ENCODE peak calls at places on chromosomes 3 and 15, in ten cellular contexts. One of them, this sample, is unnamed.

GRCh38 chr3:132722165-132723023 is at the start of gene NPHP3:
- ATAC-seq in right lobe of liver: peak
- ATAC-seq in T-cell: peak
- ATAC-seq in pancreas: peak
- ATAC-seq in central memory CD8-positive, alpha-beta T cell: peak
- ATAC-seq in naive thymus-derived CD8-positive, alpha-beta T cell: peak
- ATAC-seq in stimulated activated naive CD8-positive, alpha-beta T cell treated with anti-CD3 and anti-CD28 coated beads, Interleukin-15, Interleukin-2, amounts not matched to agents 100 U/mL and 50 U/mL, for 24 hours: peak
- ATAC-seq in SK-N-SH treated with all-trans-retinoic acid at 6 μM for 48 hours: peak
- ATAC-seq in effector memory CD8-positive, alpha-beta T cell: peak
- ATAC-seq in mucosa of descending colon: peak
- ATAC-seq in this sample: peak

GRCh38 chr15:33068531-33068990 is 126.0 kb downstream of the FMN1 start:
- ATAC-seq in T-cell: no peak
- ATAC-seq in SK-N-SH treated with all-trans-retinoic acid at 6 μM for 48 hours: peak
- ATAC-seq in stimulated activated naive CD8-positive, alpha-beta T cell treated with anti-CD3 and anti-CD28 coated beads, Interleukin-15, Interleukin-2, amounts not matched to agents 100 U/mL and 50 U/mL, for 24 hours: no peak
- ATAC-seq in central memory CD8-positive, alpha-beta T cell: peak
- ATAC-seq in effector memory CD8-positive, alpha-beta T cell: no peak
- ATAC-seq in naive thymus-derived CD8-positive, alpha-beta T cell: no peak
- ATAC-seq in right lobe of liver: peak
- ATAC-seq in mucosa of descending colon: peak
- ATAC-seq in pancreas: peak
- ATAC-seq in this sample: peak

GRCh38 chr3:57815034-57815433 is 58.9 kb downstream of the SLMAP start:
- ATAC-seq in right lobe of liver: peak
- ATAC-seq in central memory CD8-positive, alpha-beta T cell: peak
- ATAC-seq in SK-N-SH treated with all-trans-retinoic acid at 6 μM for 48 hours: no peak
- ATAC-seq in pancreas: no peak
- ATAC-seq in T-cell: peak
- ATAC-seq in stimulated activated naive CD8-positive, alpha-beta T cell treated with anti-CD3 and anti-CD28 coated beads, Interleukin-15, Interleukin-2, amounts not matched to agents 100 U/mL and 50 U/mL, for 24 hours: peak
- ATAC-seq in naive thymus-derived CD8-positive, alpha-beta T cell: peak
- ATAC-seq in effector memory CD8-positive, alpha-beta T cell: peak
- ATAC-seq in mucosa of descending colon: peak
- ATAC-seq in this sample: no peak

GRCh38 chr15:25235391-25235790 is 203.4 kb downstream of the UBE3A start:
- ATAC-seq in pancreas: no peak
- ATAC-seq in T-cell: no peak
- ATAC-seq in mucosa of descending colon: no peak
- ATAC-seq in effector memory CD8-positive, alpha-beta T cell: no peak
- ATAC-seq in central memory CD8-positive, alpha-beta T cell: no peak
- ATAC-seq in naive thymus-derived CD8-positive, alpha-beta T cell: no peak
- ATAC-seq in stimulated activated naive CD8-positive, alpha-beta T cell treated with anti-CD3 and anti-CD28 coated beads, Interleukin-15, Interleukin-2, amounts not matched to agents 100 U/mL and 50 U/mL, for 24 hours: no peak
- ATAC-seq in SK-N-SH treated with all-trans-retinoic acid at 6 μM for 48 hours: no peak
- ATAC-seq in right lobe of liver: no peak
- ATAC-seq in this sample: no peak

GRCh38 chr3:112199622-112200316 is 66.7 kb upstream of the GCSAM start:
- ATAC-seq in pancreas: no peak
- ATAC-seq in right lobe of liver: no peak
- ATAC-seq in mucosa of descending colon: peak
- ATAC-seq in naive thymus-derived CD8-positive, alpha-beta T cell: no peak
- ATAC-seq in T-cell: no peak
- ATAC-seq in SK-N-SH treated with all-trans-retinoic acid at 6 μM for 48 hours: no peak
- ATAC-seq in central memory CD8-positive, alpha-beta T cell: no peak
- ATAC-seq in effector memory CD8-positive, alpha-beta T cell: no peak
- ATAC-seq in stimulated activated naive CD8-positive, alpha-beta T cell treated with anti-CD3 and anti-CD28 coated beads, Interleukin-15, Interleukin-2, amounts not matched to agents 100 U/mL and 50 U/mL, for 24 hours: no peak
- ATAC-seq in this sample: no peak

GRCh38 chr3:167851749-167852148 is 116.2 kb downstream of the SERPINI1 start:
- ATAC-seq in effector memory CD8-positive, alpha-beta T cell: no peak
- ATAC-seq in right lobe of liver: no peak
- ATAC-seq in SK-N-SH treated with all-trans-retinoic acid at 6 μM for 48 hours: no peak
- ATAC-seq in stimulated activated naive CD8-positive, alpha-beta T cell treated with anti-CD3 and anti-CD28 coated beads, Interleukin-15, Interleukin-2, amounts not matched to agents 100 U/mL and 50 U/mL, for 24 hours: no peak
- ATAC-seq in T-cell: no peak
- ATAC-seq in central memory CD8-positive, alpha-beta T cell: no peak
- ATAC-seq in naive thymus-derived CD8-positive, alpha-beta T cell: no peak
- ATAC-seq in mucosa of descending colon: no peak
- ATAC-seq in pancreas: no peak
- ATAC-seq in this sample: no peak

GRCh38 chr15:75712668-75713337 is at the start of gene CSPG4:
- ATAC-seq in central memory CD8-positive, alpha-beta T cell: no peak
- ATAC-seq in right lobe of liver: no peak
- ATAC-seq in mucosa of descending colon: peak
- ATAC-seq in pancreas: peak
- ATAC-seq in effector memory CD8-positive, alpha-beta T cell: no peak
- ATAC-seq in SK-N-SH treated with all-trans-retinoic acid at 6 μM for 48 hours: no peak
- ATAC-seq in stimulated activated naive CD8-positive, alpha-beta T cell treated with anti-CD3 and anti-CD28 coated beads, Interleukin-15, Interleukin-2, amounts not matched to agents 100 U/mL and 50 U/mL, for 24 hours: no peak
- ATAC-seq in naive thymus-derived CD8-positive, alpha-beta T cell: no peak
- ATAC-seq in T-cell: no peak
- ATAC-seq in this sample: peak

GRCh38 chr15:67062365-67062985 is 2.9 kb upstream of the SMAD3 start:
- ATAC-seq in right lobe of liver: peak
- ATAC-seq in stimulated activated naive CD8-positive, alpha-beta T cell treated with anti-CD3 and anti-CD28 coated beads, Interleukin-15, Interleukin-2, amounts not matched to agents 100 U/mL and 50 U/mL, for 24 hours: no peak
- ATAC-seq in T-cell: no peak
- ATAC-seq in mucosa of descending colon: peak
- ATAC-seq in SK-N-SH treated with all-trans-retinoic acid at 6 μM for 48 hours: no peak
- ATAC-seq in central memory CD8-positive, alpha-beta T cell: no peak
- ATAC-seq in naive thymus-derived CD8-positive, alpha-beta T cell: no peak
- ATAC-seq in effector memory CD8-positive, alpha-beta T cell: no peak
- ATAC-seq in pancreas: peak
- ATAC-seq in this sample: no peak

GRCh38 chr15:25508369-25509002 is 69.7 kb upstream of the UBE3A start:
- ATAC-seq in right lobe of liver: no peak
- ATAC-seq in effector memory CD8-positive, alpha-beta T cell: no peak
- ATAC-seq in naive thymus-derived CD8-positive, alpha-beta T cell: no peak
- ATAC-seq in T-cell: no peak
- ATAC-seq in central memory CD8-positive, alpha-beta T cell: no peak
- ATAC-seq in pancreas: no peak
- ATAC-seq in stimulated activated naive CD8-positive, alpha-beta T cell treated with anti-CD3 and anti-CD28 coated beads, Interleukin-15, Interleukin-2, amounts not matched to agents 100 U/mL and 50 U/mL, for 24 hours: no peak
- ATAC-seq in mucosa of descending colon: no peak
- ATAC-seq in SK-N-SH treated with all-trans-retinoic acid at 6 μM for 48 hours: no peak
- ATAC-seq in this sample: no peak

GRCh38 chr3:126293370-126294082 is 63.7 kb downstream of the KLF15 start:
- ATAC-seq in stimulated activated naive CD8-positive, alpha-beta T cell treated with anti-CD3 and anti-CD28 coated beads, Interleukin-15, Interleukin-2, amounts not matched to agents 100 U/mL and 50 U/mL, for 24 hours: no peak
- ATAC-seq in mucosa of descending colon: no peak
- ATAC-seq in SK-N-SH treated with all-trans-retinoic acid at 6 μM for 48 hours: no peak
- ATAC-seq in right lobe of liver: peak
- ATAC-seq in central memory CD8-positive, alpha-beta T cell: no peak
- ATAC-seq in T-cell: no peak
- ATAC-seq in effector memory CD8-positive, alpha-beta T cell: no peak
- ATAC-seq in naive thymus-derived CD8-positive, alpha-beta T cell: no peak
- ATAC-seq in pancreas: no peak
- ATAC-seq in this sample: no peak

GRCh38 chr3:195208183-195208582 is 62.8 kb downstream of the XXYLT1 start:
- ATAC-seq in pancreas: no peak
- ATAC-seq in central memory CD8-positive, alpha-beta T cell: no peak
- ATAC-seq in SK-N-SH treated with all-trans-retinoic acid at 6 μM for 48 hours: no peak
- ATAC-seq in right lobe of liver: no peak
- ATAC-seq in mucosa of descending colon: peak
- ATAC-seq in stimulated activated naive CD8-positive, alpha-beta T cell treated with anti-CD3 and anti-CD28 coated beads, Interleukin-15, Interleukin-2, amounts not matched to agents 100 U/mL and 50 U/mL, for 24 hours: peak
- ATAC-seq in naive thymus-derived CD8-positive, alpha-beta T cell: no peak
- ATAC-seq in T-cell: no peak
- ATAC-seq in effector memory CD8-positive, alpha-beta T cell: no peak
- ATAC-seq in this sample: no peak

GRCh38 chr15:37058316-37058985 is 41.9 kb downstream of the MEIS2 start:
- ATAC-seq in T-cell: no peak
- ATAC-seq in effector memory CD8-positive, alpha-beta T cell: no peak
- ATAC-seq in SK-N-SH treated with all-trans-retinoic acid at 6 μM for 48 hours: no peak
- ATAC-seq in pancreas: no peak
- ATAC-seq in right lobe of liver: no peak
- ATAC-seq in stimulated activated naive CD8-positive, alpha-beta T cell treated with anti-CD3 and anti-CD28 coated beads, Interleukin-15, Interleukin-2, amounts not matched to agents 100 U/mL and 50 U/mL, for 24 hours: no peak
- ATAC-seq in central memory CD8-positive, alpha-beta T cell: no peak
- ATAC-seq in mucosa of descending colon: no peak
- ATAC-seq in naive thymus-derived CD8-positive, alpha-beta T cell: no peak
- ATAC-seq in this sample: no peak

GRCh38 chr3:147187687-147188086 is 218.7 kb downstream of the ZIC4 start:
- ATAC-seq in mucosa of descending colon: no peak
- ATAC-seq in naive thymus-derived CD8-positive, alpha-beta T cell: no peak
- ATAC-seq in effector memory CD8-positive, alpha-beta T cell: no peak
- ATAC-seq in pancreas: no peak
- ATAC-seq in right lobe of liver: no peak
- ATAC-seq in stimulated activated naive CD8-positive, alpha-beta T cell treated with anti-CD3 and anti-CD28 coated beads, Interleukin-15, Interleukin-2, amounts not matched to agents 100 U/mL and 50 U/mL, for 24 hours: no peak
- ATAC-seq in SK-N-SH treated with all-trans-retinoic acid at 6 μM for 48 hours: no peak
- ATAC-seq in T-cell: no peak
- ATAC-seq in central memory CD8-positive, alpha-beta T cell: no peak
- ATAC-seq in this sample: no peak

GRCh38 chr3:61780455-61781239 is 219.3 kb downstream of the PTPRG start:
- ATAC-seq in mucosa of descending colon: no peak
- ATAC-seq in T-cell: no peak
- ATAC-seq in stimulated activated naive CD8-positive, alpha-beta T cell treated with anti-CD3 and anti-CD28 coated beads, Interleukin-15, Interleukin-2, amounts not matched to agents 100 U/mL and 50 U/mL, for 24 hours: no peak
- ATAC-seq in effector memory CD8-positive, alpha-beta T cell: no peak
- ATAC-seq in right lobe of liver: no peak
- ATAC-seq in pancreas: no peak
- ATAC-seq in naive thymus-derived CD8-positive, alpha-beta T cell: no peak
- ATAC-seq in central memory CD8-positive, alpha-beta T cell: no peak
- ATAC-seq in SK-N-SH treated with all-trans-retinoic acid at 6 μM for 48 hours: no peak
- ATAC-seq in this sample: no peak

GRCh38 chr3:52310861-52311566 is 5.1 kb upstream of the DNAH1 start:
- ATAC-seq in mucosa of descending colon: no peak
- ATAC-seq in SK-N-SH treated with all-trans-retinoic acid at 6 μM for 48 hours: peak
- ATAC-seq in stimulated activated naive CD8-positive, alpha-beta T cell treated with anti-CD3 and anti-CD28 coated beads, Interleukin-15, Interleukin-2, amounts not matched to agents 100 U/mL and 50 U/mL, for 24 hours: peak
- ATAC-seq in pancreas: no peak
- ATAC-seq in T-cell: peak
- ATAC-seq in effector memory CD8-positive, alpha-beta T cell: peak
- ATAC-seq in central memory CD8-positive, alpha-beta T cell: peak
- ATAC-seq in naive thymus-derived CD8-positive, alpha-beta T cell: peak
- ATAC-seq in right lobe of liver: no peak
- ATAC-seq in this sample: no peak

GRCh38 chr3:141960731-141961130 is 84.3 kb downstream of the ATP1B3 start:
- ATAC-seq in effector memory CD8-positive, alpha-beta T cell: no peak
- ATAC-seq in central memory CD8-positive, alpha-beta T cell: no peak
- ATAC-seq in right lobe of liver: no peak
- ATAC-seq in mucosa of descending colon: peak
- ATAC-seq in naive thymus-derived CD8-positive, alpha-beta T cell: no peak
- ATAC-seq in T-cell: no peak
- ATAC-seq in pancreas: peak
- ATAC-seq in stimulated activated naive CD8-positive, alpha-beta T cell treated with anti-CD3 and anti-CD28 coated beads, Interleukin-15, Interleukin-2, amounts not matched to agents 100 U/mL and 50 U/mL, for 24 hours: no peak
- ATAC-seq in SK-N-SH treated with all-trans-retinoic acid at 6 μM for 48 hours: no peak
- ATAC-seq in this sample: peak

GRCh38 chr3:128179474-128179819 is 26.2 kb downstream of the EEFSEC start:
- ATAC-seq in mucosa of descending colon: no peak
- ATAC-seq in effector memory CD8-positive, alpha-beta T cell: no peak
- ATAC-seq in central memory CD8-positive, alpha-beta T cell: no peak
- ATAC-seq in SK-N-SH treated with all-trans-retinoic acid at 6 μM for 48 hours: peak
- ATAC-seq in T-cell: no peak
- ATAC-seq in naive thymus-derived CD8-positive, alpha-beta T cell: no peak
- ATAC-seq in right lobe of liver: peak
- ATAC-seq in stimulated activated naive CD8-positive, alpha-beta T cell treated with anti-CD3 and anti-CD28 coated beads, Interleukin-15, Interleukin-2, amounts not matched to agents 100 U/mL and 50 U/mL, for 24 hours: no peak
- ATAC-seq in pancreas: no peak
- ATAC-seq in this sample: no peak

GRCh38 chr3:173584834-173585831 is 187.6 kb downstream of the NLGN1 start:
- ATAC-seq in SK-N-SH treated with all-trans-retinoic acid at 6 μM for 48 hours: peak
- ATAC-seq in effector memory CD8-positive, alpha-beta T cell: no peak
- ATAC-seq in naive thymus-derived CD8-positive, alpha-beta T cell: no peak
- ATAC-seq in T-cell: no peak
- ATAC-seq in right lobe of liver: peak
- ATAC-seq in mucosa of descending colon: no peak
- ATAC-seq in pancreas: peak
- ATAC-seq in central memory CD8-positive, alpha-beta T cell: no peak
- ATAC-seq in stimulated activated naive CD8-positive, alpha-beta T cell treated with anti-CD3 and anti-CD28 coated beads, Interleukin-15, Interleukin-2, amounts not matched to agents 100 U/mL and 50 U/mL, for 24 hours: no peak
- ATAC-seq in this sample: peak

GRCh38 chr3:189349772-189350171 is 178.0 kb downstream of the TPRG1 start:
- ATAC-seq in T-cell: no peak
- ATAC-seq in naive thymus-derived CD8-positive, alpha-beta T cell: no peak
- ATAC-seq in pancreas: no peak
- ATAC-seq in central memory CD8-positive, alpha-beta T cell: no peak
- ATAC-seq in stimulated activated naive CD8-positive, alpha-beta T cell treated with anti-CD3 and anti-CD28 coated beads, Interleukin-15, Interleukin-2, amounts not matched to agents 100 U/mL and 50 U/mL, for 24 hours: no peak
- ATAC-seq in right lobe of liver: no peak
- ATAC-seq in mucosa of descending colon: no peak
- ATAC-seq in effector memory CD8-positive, alpha-beta T cell: no peak
- ATAC-seq in SK-N-SH treated with all-trans-retinoic acid at 6 μM for 48 hours: no peak
- ATAC-seq in this sample: no peak

GRCh38 chr15:71679223-71680078 is 130.9 kb upstream of the NR2E3 start:
- ATAC-seq in SK-N-SH treated with all-trans-retinoic acid at 6 μM for 48 hours: peak
- ATAC-seq in mucosa of descending colon: peak
- ATAC-seq in pancreas: no peak
- ATAC-seq in right lobe of liver: no peak
- ATAC-seq in T-cell: no peak
- ATAC-seq in naive thymus-derived CD8-positive, alpha-beta T cell: no peak
- ATAC-seq in stimulated activated naive CD8-positive, alpha-beta T cell treated with anti-CD3 and anti-CD28 coated beads, Interleukin-15, Interleukin-2, amounts not matched to agents 100 U/mL and 50 U/mL, for 24 hours: no peak
- ATAC-seq in central memory CD8-positive, alpha-beta T cell: no peak
- ATAC-seq in effector memory CD8-positive, alpha-beta T cell: no peak
- ATAC-seq in this sample: no peak

GRCh38 chr3:120544361-120544760 is 51.8 kb upstream of the NDUFB4 start:
- ATAC-seq in effector memory CD8-positive, alpha-beta T cell: no peak
- ATAC-seq in right lobe of liver: no peak
- ATAC-seq in pancreas: no peak
- ATAC-seq in SK-N-SH treated with all-trans-retinoic acid at 6 μM for 48 hours: no peak
- ATAC-seq in mucosa of descending colon: no peak
- ATAC-seq in naive thymus-derived CD8-positive, alpha-beta T cell: no peak
- ATAC-seq in stimulated activated naive CD8-positive, alpha-beta T cell treated with anti-CD3 and anti-CD28 coated beads, Interleukin-15, Interleukin-2, amounts not matched to agents 100 U/mL and 50 U/mL, for 24 hours: no peak
- ATAC-seq in T-cell: no peak
- ATAC-seq in central memory CD8-positive, alpha-beta T cell: no peak
- ATAC-seq in this sample: no peak

GRCh38 chr3:178334239-178334638 is 202.0 kb upstream of the KCNMB2 start:
- ATAC-seq in SK-N-SH treated with all-trans-retinoic acid at 6 μM for 48 hours: no peak
- ATAC-seq in right lobe of liver: no peak
- ATAC-seq in stimulated activated naive CD8-positive, alpha-beta T cell treated with anti-CD3 and anti-CD28 coated beads, Interleukin-15, Interleukin-2, amounts not matched to agents 100 U/mL and 50 U/mL, for 24 hours: no peak
- ATAC-seq in central memory CD8-positive, alpha-beta T cell: no peak
- ATAC-seq in pancreas: no peak
- ATAC-seq in naive thymus-derived CD8-positive, alpha-beta T cell: no peak
- ATAC-seq in effector memory CD8-positive, alpha-beta T cell: no peak
- ATAC-seq in mucosa of descending colon: no peak
- ATAC-seq in T-cell: no peak
- ATAC-seq in this sample: no peak

GRCh38 chr3:194871864-194872668 is 186.4 kb downstream of the FAM43A start:
- ATAC-seq in T-cell: no peak
- ATAC-seq in stimulated activated naive CD8-positive, alpha-beta T cell treated with anti-CD3 and anti-CD28 coated beads, Interleukin-15, Interleukin-2, amounts not matched to agents 100 U/mL and 50 U/mL, for 24 hours: no peak
- ATAC-seq in effector memory CD8-positive, alpha-beta T cell: peak
- ATAC-seq in mucosa of descending colon: peak
- ATAC-seq in right lobe of liver: no peak
- ATAC-seq in SK-N-SH treated with all-trans-retinoic acid at 6 μM for 48 hours: peak
- ATAC-seq in pancreas: peak
- ATAC-seq in central memory CD8-positive, alpha-beta T cell: peak
- ATAC-seq in naive thymus-derived CD8-positive, alpha-beta T cell: no peak
- ATAC-seq in this sample: peak

GRCh38 chr3:9028134-9028533 is 64.9 kb upstream of the RAD18 start:
- ATAC-seq in SK-N-SH treated with all-trans-retinoic acid at 6 μM for 48 hours: peak
- ATAC-seq in stimulated activated naive CD8-positive, alpha-beta T cell treated with anti-CD3 and anti-CD28 coated beads, Interleukin-15, Interleukin-2, amounts not matched to agents 100 U/mL and 50 U/mL, for 24 hours: no peak
- ATAC-seq in mucosa of descending colon: peak
- ATAC-seq in central memory CD8-positive, alpha-beta T cell: no peak
- ATAC-seq in naive thymus-derived CD8-positive, alpha-beta T cell: no peak
- ATAC-seq in T-cell: no peak
- ATAC-seq in right lobe of liver: peak
- ATAC-seq in pancreas: peak
- ATAC-seq in effector memory CD8-positive, alpha-beta T cell: no peak
- ATAC-seq in this sample: peak

GRCh38 chr15:31342781-31343626 is 16.4 kb downstream of the KLF13 start:
- ATAC-seq in T-cell: no peak
- ATAC-seq in SK-N-SH treated with all-trans-retinoic acid at 6 μM for 48 hours: no peak
- ATAC-seq in pancreas: no peak
- ATAC-seq in right lobe of liver: no peak
- ATAC-seq in mucosa of descending colon: no peak
- ATAC-seq in effector memory CD8-positive, alpha-beta T cell: no peak
- ATAC-seq in stimulated activated naive CD8-positive, alpha-beta T cell treated with anti-CD3 and anti-CD28 coated beads, Interleukin-15, Interleukin-2, amounts not matched to agents 100 U/mL and 50 U/mL, for 24 hours: no peak
- ATAC-seq in naive thymus-derived CD8-positive, alpha-beta T cell: no peak
- ATAC-seq in central memory CD8-positive, alpha-beta T cell: no peak
- ATAC-seq in this sample: no peak

GRCh38 chr3:141913150-141913811 is 36.8 kb downstream of the ATP1B3 start:
- ATAC-seq in right lobe of liver: peak
- ATAC-seq in SK-N-SH treated with all-trans-retinoic acid at 6 μM for 48 hours: peak
- ATAC-seq in central memory CD8-positive, alpha-beta T cell: peak
- ATAC-seq in mucosa of descending colon: peak
- ATAC-seq in pancreas: peak
- ATAC-seq in stimulated activated naive CD8-positive, alpha-beta T cell treated with anti-CD3 and anti-CD28 coated beads, Interleukin-15, Interleukin-2, amounts not matched to agents 100 U/mL and 50 U/mL, for 24 hours: peak
- ATAC-seq in T-cell: peak
- ATAC-seq in effector memory CD8-positive, alpha-beta T cell: peak
- ATAC-seq in naive thymus-derived CD8-positive, alpha-beta T cell: peak
- ATAC-seq in this sample: no peak

GRCh38 chr15:62209821-62210220 is 44.7 kb upstream of the C2CD4B start:
- ATAC-seq in pancreas: peak
- ATAC-seq in effector memory CD8-positive, alpha-beta T cell: no peak
- ATAC-seq in T-cell: no peak
- ATAC-seq in stimulated activated naive CD8-positive, alpha-beta T cell treated with anti-CD3 and anti-CD28 coated beads, Interleukin-15, Interleukin-2, amounts not matched to agents 100 U/mL and 50 U/mL, for 24 hours: no peak
- ATAC-seq in central memory CD8-positive, alpha-beta T cell: no peak
- ATAC-seq in right lobe of liver: no peak
- ATAC-seq in SK-N-SH treated with all-trans-retinoic acid at 6 μM for 48 hours: no peak
- ATAC-seq in naive thymus-derived CD8-positive, alpha-beta T cell: no peak
- ATAC-seq in mucosa of descending colon: peak
- ATAC-seq in this sample: no peak

GRCh38 chr15:31365655-31366127 is 39.1 kb downstream of the KLF13 start:
- ATAC-seq in mucosa of descending colon: peak
- ATAC-seq in right lobe of liver: peak
- ATAC-seq in effector memory CD8-positive, alpha-beta T cell: peak
- ATAC-seq in central memory CD8-positive, alpha-beta T cell: peak
- ATAC-seq in naive thymus-derived CD8-positive, alpha-beta T cell: peak
- ATAC-seq in T-cell: peak
- ATAC-seq in SK-N-SH treated with all-trans-retinoic acid at 6 μM for 48 hours: peak
- ATAC-seq in stimulated activated naive CD8-positive, alpha-beta T cell treated with anti-CD3 and anti-CD28 coated beads, Interleukin-15, Interleukin-2, amounts not matched to agents 100 U/mL and 50 U/mL, for 24 hours: peak
- ATAC-seq in pancreas: peak
- ATAC-seq in this sample: peak